ENCODE peak calls at places on chromosomes 3 and 15, in six cellular contexts. E, Z, N, B, J and D are unnamed samples.

GRCh38 chr15:85494035-85494793 is 113.8 kb downstream of the AKAP13 start:
- DNase-seq in B (peak; percentile 46), Z (peak; percentile 79), N (peak; percentile 83), J (no peak), E (no peak), D (no peak)

GRCh38 chr15:94287794-94288246 is 56.5 kb downstream of the MCTP2 start:
- DNase-seq in B (no peak), Z (no peak), N (no peak), E (no peak), J (no peak), D (no peak)

GRCh38 chr3:10238330-10238995 is 9.8 kb upstream of the TATDN2 start:
- DNase-seq in Z (no peak), B (no peak), N (no peak), J (no peak), E (no peak), D (no peak)

GRCh38 chr3:148727242-148727641 is 29.5 kb downstream of the AGTR1 start:
- DNase-seq in E (peak; percentile 56), B (no peak), N (no peak), J (peak; percentile 48), Z (peak; percentile 13), D (no peak)

GRCh38 chr3:117706037-117706436 is 996.5 kb downstream of the TUSC7 start:
- DNase-seq in E (no peak), Z (peak; percentile 11), N (peak; percentile 96), J (no peak), B (peak; percentile 93), D (no peak)

GRCh38 chr15:70604671-70605070 is 158.7 kb downstream of the UACA start:
- DNase-seq in E (no peak), J (no peak), Z (peak; percentile 57), B (no peak), N (no peak), D (no peak)

GRCh38 chr15:42153874-42154575 is 2.4 kb downstream of the PLA2G4F start:
- DNase-seq in N (no peak), E (no peak), B (no peak), J (no peak), Z (no peak), D (no peak)

GRCh38 chr3:187186801-187187421 is 10.4 kb upstream of the RTP1 start:
- DNase-seq in E (no peak), N (peak; percentile 96), J (no peak), B (peak; percentile 65), Z (peak; percentile 88), D (no peak)

GRCh38 chr3:104825116-104825515 is 541.6 kb upstream of the ALCAM start:
- DNase-seq in J (no peak), B (peak; percentile 44), E (peak; percentile 57), N (no peak), Z (no peak), D (no peak)

GRCh38 chr3:122299222-122299621 is 25.8 kb upstream of the CSTA start:
- DNase-seq in B (no peak), E (no peak), Z (no peak), J (no peak), N (no peak), D (no peak)

GRCh38 chr15:99390667-99391066 is 139.4 kb downstream of the LRRC28 start:
- DNase-seq in J (no peak), N (no peak), Z (no peak), E (no peak), B (no peak), D (no peak)

GRCh38 chr3:167350245-167350862 is 29.7 kb downstream of the ZBBX start:
- DNase-seq in N (peak; percentile 12), B (no peak), Z (peak; percentile 29), E (no peak), J (peak; percentile 9), D (no peak)
- TF ChIP-seq CTCF in N (peak; percentile 14), B (no peak), Z (peak; percentile 37), E (peak; percentile 47), J (peak; percentile 94), D (peak; percentile 89)

DNA sequence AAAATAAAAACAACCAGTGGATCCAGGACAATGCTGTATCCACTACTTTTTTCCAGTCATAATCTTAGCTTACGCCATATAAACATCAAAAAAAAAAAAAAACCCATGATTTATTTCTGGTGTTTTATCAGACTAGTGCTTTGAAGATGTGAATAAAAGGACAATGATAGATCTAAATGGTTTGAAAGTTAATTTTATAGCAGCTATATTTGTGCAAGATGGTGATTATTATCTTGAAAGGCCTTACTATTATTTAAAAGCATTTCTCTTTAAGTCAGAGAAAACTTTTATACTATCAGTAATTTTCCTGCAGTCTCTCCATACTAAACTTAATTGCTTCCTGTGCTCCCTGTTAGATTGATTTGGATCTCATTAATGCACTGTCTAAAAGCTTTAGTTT is 670.3 kb downstream of the TBL1XR1 start:
- DNase-seq in B (no peak), J (no peak), E (no peak), Z (no peak), N (no peak), D (no peak)
- TF ChIP-seq CTCF in B (no peak), J (no peak), E (no peak), Z (no peak), N (no peak), D (no peak)

GRCh38 chr3:95134693-95135375 is 1072.0 kb downstream of the NSUN3 start:
- DNase-seq in Z (no peak), E (no peak), N (no peak), B (no peak), J (no peak), D (no peak)
- TF ChIP-seq CTCF in Z (no peak), E (no peak), N (no peak), B (no peak), J (no peak), D (no peak)

DNA sequence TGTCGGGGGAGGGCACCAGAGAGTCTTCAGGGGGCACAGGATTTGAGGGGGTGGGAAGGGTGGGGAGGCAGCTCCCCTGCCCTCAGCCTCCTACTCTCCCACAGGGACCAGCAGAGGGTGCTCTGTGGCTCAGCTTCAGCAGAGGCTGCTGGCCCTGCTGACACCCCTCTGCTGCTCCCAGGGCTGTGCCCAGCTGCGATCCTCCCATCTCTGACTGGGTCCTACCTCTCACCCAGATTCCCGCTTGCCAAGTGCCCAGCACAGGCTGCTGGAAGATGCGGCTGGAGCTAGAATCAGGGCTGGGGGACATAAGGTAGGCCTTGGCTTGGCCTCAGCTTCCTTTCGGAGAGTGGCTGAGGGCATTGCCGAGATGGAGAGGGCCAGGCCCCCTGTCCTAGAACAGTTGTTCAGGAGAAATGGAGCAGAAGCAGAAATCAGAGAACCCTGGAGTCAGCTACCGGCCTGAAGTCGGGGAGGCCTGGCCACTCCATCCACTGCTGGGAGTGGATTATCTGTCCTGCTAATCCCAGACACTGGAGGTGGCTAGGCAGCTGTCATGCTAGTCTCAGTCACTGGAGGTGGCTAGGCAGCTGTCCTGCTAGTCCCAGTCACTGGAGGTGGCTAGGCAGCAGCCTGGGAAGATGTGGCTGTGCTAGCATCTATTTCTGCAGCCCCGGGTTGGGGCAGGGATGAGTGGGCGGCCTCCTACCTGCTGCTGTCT is 3.9 kb downstream of the GRM2 start:
- DNase-seq in N (no peak), E (peak; percentile 59), Z (no peak), J (no peak), B (no peak), D (no peak)
- TF ChIP-seq CTCF in N (no peak), E (no peak), Z (peak; percentile 13), J (no peak), B (no peak), D (peak; percentile 40)

GRCh38 chr3:151428386-151428785 is 32.5 kb downstream of the IGSF10 start:
- DNase-seq in E (no peak), B (no peak), N (no peak), Z (no peak), J (no peak), D (no peak)

GRCh38 chr3:151423091-151423490 is 37.8 kb downstream of the IGSF10 start:
- DNase-seq in B (no peak), N (no peak), Z (no peak), J (no peak), E (no peak), D (no peak)

GRCh38 chr3:151421956-151422355 is 37.4 kb upstream of the P2RY12 start:
- DNase-seq in E (no peak), Z (no peak), J (no peak), B (no peak), N (no peak), D (no peak)

GRCh38 chr3:151426337-151426648 is 34.6 kb downstream of the IGSF10 start:
- DNase-seq in N (no peak), E (no peak), J (no peak), B (no peak), Z (no peak), D (no peak)

DNA sequence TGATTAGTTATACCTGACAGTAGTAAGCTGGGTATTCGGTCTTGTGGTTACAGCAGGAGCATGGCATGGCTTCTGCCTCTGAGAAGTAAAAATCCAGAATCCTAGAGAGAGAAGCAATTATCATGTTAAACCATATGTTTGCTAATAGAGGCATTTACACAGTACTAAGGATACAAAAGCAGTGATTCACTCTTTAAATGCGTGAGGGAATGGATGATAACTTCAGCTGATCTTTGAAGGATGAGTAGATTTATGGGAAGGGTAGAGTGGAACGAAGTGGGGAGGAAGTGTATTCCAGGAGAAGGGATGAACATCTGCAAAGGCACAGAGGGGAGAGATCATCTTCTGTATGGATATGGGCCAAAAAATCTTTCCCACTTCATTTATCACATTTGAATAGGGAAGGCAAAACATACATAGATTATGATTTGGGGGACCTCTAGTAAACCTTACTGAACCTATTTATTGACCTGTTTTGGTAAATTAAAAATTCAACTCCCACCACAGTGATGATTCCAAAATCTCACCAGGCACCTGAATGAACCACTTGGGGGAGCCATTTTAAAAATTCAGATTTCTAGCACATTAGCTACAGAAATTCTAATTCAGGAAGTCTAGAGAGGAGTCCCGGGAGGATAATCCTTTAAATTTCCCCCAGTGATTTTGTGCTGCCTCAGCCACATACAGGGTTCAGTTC is 35.1 kb downstream of the IGSF10 start:
- DNase-seq in B (no peak), Z (no peak), N (no peak), J (no peak), E (no peak), D (no peak)
- TF ChIP-seq CTCF in B (no peak), Z (peak; percentile 44), N (peak; percentile 37), J (peak; percentile 50), E (no peak), D (peak; percentile 30)

GRCh38 chr15:86654501-86654900 is 574.8 kb downstream of the AGBL1 start:
- DNase-seq in Z (no peak), J (no peak), E (no peak), B (no peak), N (no peak), D (no peak)
- TF ChIP-seq CTCF in Z (no peak), J (no peak), E (no peak), B (no peak), N (no peak), D (no peak)

GRCh38 chr15:25346371-25346770 is 92.5 kb downstream of the UBE3A start:
- DNase-seq in E (no peak), J (no peak), B (no peak), N (no peak), Z (no peak), D (no peak)

GRCh38 chr15:25347707-25348106 is 91.1 kb downstream of the UBE3A start:
- DNase-seq in E (no peak), B (no peak), N (no peak), Z (no peak), J (no peak), D (no peak)

GRCh38 chr15:25342629-25343028 is 96.2 kb downstream of the UBE3A start:
- DNase-seq in J (no peak), E (no peak), B (no peak), N (no peak), Z (no peak), D (no peak)

GRCh38 chr15:25345943-25346342 is 92.9 kb downstream of the UBE3A start:
- DNase-seq in J (no peak), E (peak; percentile 41), N (peak; percentile 49), B (no peak), Z (peak; percentile 52), D (no peak)
- TF ChIP-seq CTCF in J (no peak), E (no peak), N (peak; percentile 31), B (peak; percentile 21), Z (peak; percentile 36), D (peak; percentile 28)

GRCh38 chr3:9014189-9014588 is 50.9 kb upstream of the RAD18 start:
- DNase-seq in B (no peak), Z (peak; percentile 34), J (no peak), E (no peak), N (peak; percentile 37), D (no peak)
- TF ChIP-seq CTCF in B (peak; percentile 10), Z (peak; percentile 8), J (no peak), E (no peak), N (peak; percentile 14), D (no peak)